ENCODE peak calls at places on chromosomes 16 and 17, in six cellular contexts. S is natural killer cell; M is AML-193; O is activated naive CD8-positive, alpha-beta T cell treated with anti-CD3 and anti-CD28 coated beads, Interleukin-2, amount 50 U/mL, for 16 hours; P is stimulated activated CD8-positive, alpha-beta memory T cell treated with anti-CD3 and anti-CD28 coated beads, Interleukin-7, amount 100 ng/mL, for 1 hour; U is AG08396. E is an unnamed sample.

GRCh38 chr17:55433029-55433628 is 11.5 kb upstream of the MMD start:
- DNase-seq in P (no peak), U (peak; percentile 58), S (no peak), M (no peak), O (no peak), E (no peak)

GRCh38 chr16:1871974-1872635 is at the start of gene MEIOB:
- DNase-seq in U (peak; percentile 48), P (peak; percentile 8), O (no peak), S (peak; percentile 24), M (no peak), E (peak; percentile 34)

GRCh38 chr16:75263963-75264445 is 12.6 kb upstream of the BCAR1 start:
- DNase-seq in O (no peak), P (no peak), U (no peak), M (no peak), S (no peak), E (no peak)

GRCh38 chr17:75404223-75404738 is 1.2 kb downstream of the GRB2 start:
- DNase-seq in P (peak; percentile 19), U (peak; percentile 81), O (no peak), M (peak; percentile 92), S (peak; percentile 37), E (peak; percentile 70)

GRCh38 chr17:14157822-14158221 is 78.8 kb downstream of the CDRT15 start:
- DNase-seq in U (no peak), M (no peak), P (no peak), O (no peak), S (no peak), E (no peak)

GRCh38 chr17:61460796-61461585 is 8.8 kb downstream of the TBX4 start:
- DNase-seq in S (no peak), P (no peak), M (no peak), U (peak; percentile 53), O (no peak), E (no peak)

GRCh38 chr17:69578385-69578936 is 164.0 kb downstream of the MAP2K6 start:
- DNase-seq in P (no peak), U (no peak), M (no peak), S (no peak), O (no peak), E (no peak)

GRCh38 chr16:15672514-15673167 is 22.6 kb downstream of the NDE1 start:
- DNase-seq in S (peak; percentile 62), P (peak; percentile 32), O (no peak), U (peak; percentile 91), M (peak; percentile 95), E (peak; percentile 87)

GRCh38 chr17:79864147-79864546 is 24.9 kb upstream of the CBX4 start:
- DNase-seq in O (no peak), P (no peak), M (no peak), S (no peak), U (no peak), E (no peak)

GRCh38 chr16:55824473-55824872 is 8.4 kb downstream of the CES1 start:
- DNase-seq in O (no peak), M (no peak), S (no peak), P (no peak), U (no peak), E (no peak)

GRCh38 chr17:65550758-65551157 is 10.7 kb downstream of the AXIN2 start:
- DNase-seq in P (no peak), U (no peak), S (no peak), O (no peak), M (no peak), E (no peak)

GRCh38 chr16:13083687-13084086 is 182.3 kb downstream of the SHISA9 start:
- DNase-seq in M (no peak), P (no peak), S (no peak), U (no peak), O (no peak), E (no peak)

GRCh38 chr17:79834575-79835469 is 4.4 kb downstream of the CBX4 start:
- DNase-seq in S (peak; percentile 55), U (peak; percentile 45), O (no peak), M (no peak), P (no peak), E (peak; percentile 62)

GRCh38 chr16:76583466-76583865 is 306.3 kb downstream of the CNTNAP4 start:
- DNase-seq in P (no peak), U (no peak), O (no peak), M (no peak), S (no peak), E (no peak)

GRCh38 chr17:6523330-6523729 is 33.0 kb downstream of the PITPNM3 start:
- DNase-seq in O (no peak), U (no peak), P (no peak), S (no peak), M (no peak), E (no peak)

GRCh38 chr17:60393840-60394529 is 2.1 kb upstream of the USP32 start:
- DNase-seq in P (no peak), S (no peak), M (peak; percentile 87), U (no peak), O (no peak), E (no peak)

GRCh38 chr16:10987361-10988163 is 43.2 kb downstream of the CLEC16A start:
- DNase-seq in M (no peak), O (no peak), U (no peak), S (no peak), P (no peak), E (peak; percentile 29)

GRCh38 chr17:18033442-18034099 is 5.4 kb downstream of the ATPAF2 start:
- DNase-seq in O (no peak), S (peak; percentile 28), P (no peak), U (peak; percentile 75), M (peak; percentile 76), E (peak; percentile 62)

GRCh38 chr16:71425746-71426068 is 16.1 kb downstream of the TLE7 start:
- DNase-seq in O (no peak), S (no peak), P (no peak), U (no peak), M (no peak), E (no peak)

GRCh38 chr17:44956076-44956475 is 8.5 kb upstream of the KIF18B start:
- DNase-seq in P (no peak), U (no peak), M (no peak), S (no peak), O (no peak), E (no peak)

GRCh38 chr17:74521701-74522201 is 9.5 kb downstream of the CD300LB start:
- DNase-seq in S (peak; percentile 46), O (no peak), M (peak; percentile 86), U (peak; percentile 2), P (peak; percentile 13), E (peak; percentile 32)

GRCh38 chr16:67993207-67994036 is 5.9 kb downstream of the DPEP2 start:
- DNase-seq in O (peak; percentile 62), M (peak; percentile 49), P (peak; percentile 66), S (peak; percentile 85), U (peak; percentile 92), E (peak; percentile 90)

GRCh38 chr16:85142771-85143211 is 30.5 kb upstream of the CIBAR2 start:
- DNase-seq in S (no peak), O (no peak), P (no peak), M (no peak), U (no peak), E (no peak)

GRCh38 chr17:36507266-36507665 is 20.8 kb downstream of the ZNHIT3 start:
- DNase-seq in O (no peak), P (no peak), S (no peak), U (no peak), M (no peak), E (no peak)

GRCh38 chr17:30379303-30380105 is 777 bp downstream of the CPD start:
- DNase-seq in P (no peak), S (peak; percentile 40), O (no peak), M (no peak), U (peak; percentile 25), E (peak; percentile 46)

GRCh38 chr16:21162661-21163151 is 4.2 kb downstream of the LDAF1 start:
- DNase-seq in M (no peak), S (no peak), O (no peak), P (no peak), U (no peak), E (no peak)

GRCh38 chr16:66731101-66731500 is 20.3 kb downstream of the DYNC1LI2 start:
- DNase-seq in P (no peak), S (no peak), O (no peak), M (no peak), U (no peak), E (no peak)

GRCh38 chr16:49441366-49441780 is 67.8 kb downstream of the C16orf78 start:
- DNase-seq in P (peak; percentile 23), M (no peak), U (no peak), O (peak; percentile 12), S (peak; percentile 24), E (peak; percentile 83)

GRCh38 chr17:80892900-80893603 is 98.6 kb upstream of the CHMP6 start:
- DNase-seq in P (no peak), M (no peak), O (no peak), U (peak; percentile 75), S (no peak), E (peak; percentile 81)

GRCh38 chr16:51880776-51881175 is 666.2 kb downstream of the TOX3 start:
- DNase-seq in P (no peak), S (no peak), M (no peak), O (no peak), U (peak; percentile 41), E (no peak)

GRCh38 chr17:68182940-68183551 is 64.8 kb upstream of the AMZ2 start:
- DNase-seq in U (no peak), P (no peak), O (no peak), M (no peak), S (no peak), E (peak; percentile 87)

GRCh38 chr17:65466547-65466946 is 94.9 kb downstream of the AXIN2 start:
- DNase-seq in P (no peak), M (no peak), O (no peak), U (no peak), S (no peak), E (no peak)

GRCh38 chr16:48963901-48964615 is 317.6 kb downstream of the CBLN1 start:
- DNase-seq in O (no peak), U (peak; percentile 77), M (no peak), P (no peak), S (no peak), E (no peak)

GRCh38 chr16:85398050-85398451 is 215.1 kb upstream of the GSE1 start:
- DNase-seq in M (no peak), P (no peak), S (peak; percentile 7), O (no peak), U (no peak), E (no peak)

GRCh38 chr17:35254107-35254802 is 11.4 kb downstream of the SLFN5 start:
- DNase-seq in O (no peak), M (peak; percentile 82), S (no peak), U (peak; percentile 68), P (no peak), E (no peak)

GRCh38 chr17:32267690-32268205 is 2.1 kb downstream of the RHBDL3 start:
- DNase-seq in U (no peak), S (no peak), P (no peak), M (no peak), O (no peak), E (peak; percentile 24)

GRCh38 chr16:85136213-85136704 is 24.0 kb upstream of the CIBAR2 start:
- DNase-seq in S (no peak), O (no peak), M (peak; percentile 87), P (no peak), U (no peak), E (no peak)

GRCh38 chr17:41891135-41892065 is 26.2 kb upstream of the KLHL11 start:
- DNase-seq in O (no peak), M (no peak), U (no peak), P (no peak), S (no peak), E (no peak)